ENCODE peak calls at places on chromosomes 13 and 19, in five cellular contexts. H, L, W, J and A are unnamed samples.
A peak's percentile ranks its signal among the peaks of the same experiment; 100 is the strongest.

GRCh38 chr13:46172531-46172991 is 9.4 kb downstream of the LCP1 start:
- DNase-seq in W (no peak), L (no peak), J (no peak), H (no peak), A (no peak)

GRCh38 chr19:38693380-38694223 is 46.2 kb downstream of the ACTN4 start:
- DNase-seq in L (no peak), J (peak; percentile 78), H (peak; percentile 59), W (peak; percentile 88), A (peak; percentile 87)

GRCh38 chr13:30869491-30869890 is 36.6 kb upstream of the MEDAG start:
- DNase-seq in W (no peak), J (no peak), L (no peak), H (peak; percentile 77), A (no peak)

GRCh38 chr13:50448535-50448981 is 394.9 kb downstream of the DLEU7 start:
- DNase-seq in J (no peak), H (no peak), L (no peak), W (no peak), A (no peak)

GRCh38 chr19:35757231-35757748 is 461 bp upstream of the HSPB6 start:
- DNase-seq in W (no peak), L (peak; percentile 56), J (no peak), H (peak; percentile 98), A (peak; percentile 66)

GRCh38 chr19:49109051-49109450 is 5.1 kb upstream of the LIN7B start:
- DNase-seq in W (no peak), L (no peak), J (no peak), H (no peak), A (no peak)

GRCh38 chr13:44826586-44827350 is 162.5 kb downstream of the NUFIP1 start:
- DNase-seq in H (no peak), L (no peak), J (no peak), W (no peak), A (no peak)

GRCh38 chr13:102376314-102376713 is 25.5 kb downstream of the FGF14 start:
- DNase-seq in W (no peak), H (no peak), J (no peak), L (no peak), A (peak; percentile 45)

GRCh38 chr19:29831041-29831548 is 19.3 kb downstream of the CCNE1 start:
- DNase-seq in H (no peak), J (no peak), L (no peak), W (peak; percentile 66), A (no peak)

GRCh38 chr13:81929988-81930387 is 1589.1 kb upstream of the SPRY2 start:
- DNase-seq in J (peak; percentile 25), W (no peak), L (no peak), H (peak; percentile 14), A (peak; percentile 61)

GRCh38 chr13:67726979-67727378 is 496.8 kb upstream of the PCDH9 start:
- DNase-seq in L (no peak), W (peak; percentile 3), H (no peak), J (no peak), A (no peak)

GRCh38 chr19:47723573-47723923 is 10.3 kb downstream of the EHD2 start:
- DNase-seq in W (peak; percentile 58), H (peak; percentile 93), J (no peak), L (no peak), A (no peak)

GRCh38 chr19:34662919-34663318 is 14.0 kb downstream of the SCGB2B2 start:
- DNase-seq in H (no peak), L (peak; percentile 31), W (no peak), J (peak; percentile 72), A (peak; percentile 53)

GRCh38 chr13:27678306-27679040 is 56.8 kb downstream of the POLR1D start:
- DNase-seq in L (peak; percentile 8), H (no peak), W (peak; percentile 7), J (peak; percentile 42), A (no peak)

GRCh38 chr19:53538378-53539109 is 599 bp downstream of the ZNF331 start:
- DNase-seq in L (no peak), H (no peak), W (peak; percentile 12), J (peak; percentile 33), A (peak; percentile 11)

GRCh38 chr19:49544154-49544553 is 16.4 kb downstream of the RCN3 start:
- DNase-seq in J (no peak), W (no peak), H (no peak), L (no peak), A (no peak)

GRCh38 chr19:49556412-49557398 is 23.7 kb downstream of the NOSIP start:
- DNase-seq in L (no peak), W (no peak), H (no peak), J (peak; percentile 92), A (peak; percentile 18)

GRCh38 chr19:3149526-3150505 is 14.0 kb downstream of the GNA15 start:
- DNase-seq in L (no peak), J (no peak), W (no peak), H (no peak), A (peak; percentile 29)
- H2AFZ ChIP-seq in L (no peak overlapping the region), J (no peak overlapping the region), W (no peak overlapping the region), H (no peak overlapping the region), A (peak overlapping the region; percentile 76)

GRCh38 chr19:54727562-54727961 is 3.3 kb downstream of the KIR3DL3 start:
- DNase-seq in L (no peak), J (no peak), W (no peak), H (no peak), A (no peak)
- H3K9me3 ChIP-seq in L (no peaks in the 10 kb centered on the region), J (peaks cover 89% of the 10 kb centered on the region), W (no peaks in the 10 kb centered on the region), H (no peaks in the 10 kb centered on the region), A (peaks cover 6% of the 10 kb centered on the region)

DNA sequence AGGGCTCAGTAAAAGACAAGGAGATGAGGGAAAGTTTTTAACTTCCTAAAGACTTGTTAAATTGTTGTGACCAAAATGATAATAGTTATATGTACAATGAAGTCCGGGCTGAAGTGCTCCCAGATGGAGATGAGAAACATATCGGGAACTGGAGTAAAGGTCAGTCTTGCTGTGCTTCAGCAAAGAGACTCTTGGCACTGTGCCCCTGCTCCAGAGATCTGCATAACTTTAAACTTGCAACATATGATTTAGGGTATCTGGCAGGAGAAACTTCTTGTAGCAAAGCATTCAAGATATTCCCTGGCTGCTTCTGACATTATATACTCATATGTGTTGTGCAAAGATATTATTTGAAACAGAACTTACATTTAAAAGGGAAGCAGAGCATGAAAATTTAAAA is 786.6 kb upstream of the SLITRK6 start:
- DNase-seq in J (no peak), H (peak; percentile 99), L (no peak), W (no peak), A (no peak)
- H2AFZ ChIP-seq in J (no peak overlapping the region), H (no peak overlapping the region), L (no peak overlapping the region), W (no peak overlapping the region), A (no peak overlapping the region)

GRCh38 chr13:19090495-19090894 is 91.1 kb downstream of the TUBA3C start:
- DNase-seq in J (no peak), L (no peak), W (no peak), H (no peak), A (no peak)
- H3K9me3 ChIP-seq in J (peaks cover 89% of the 10 kb centered on the region), L (no peaks in the 10 kb centered on the region), W (no peaks in the 10 kb centered on the region), H (no peaks in the 10 kb centered on the region), A (peaks cover 10% of the 10 kb centered on the region)

DNA sequence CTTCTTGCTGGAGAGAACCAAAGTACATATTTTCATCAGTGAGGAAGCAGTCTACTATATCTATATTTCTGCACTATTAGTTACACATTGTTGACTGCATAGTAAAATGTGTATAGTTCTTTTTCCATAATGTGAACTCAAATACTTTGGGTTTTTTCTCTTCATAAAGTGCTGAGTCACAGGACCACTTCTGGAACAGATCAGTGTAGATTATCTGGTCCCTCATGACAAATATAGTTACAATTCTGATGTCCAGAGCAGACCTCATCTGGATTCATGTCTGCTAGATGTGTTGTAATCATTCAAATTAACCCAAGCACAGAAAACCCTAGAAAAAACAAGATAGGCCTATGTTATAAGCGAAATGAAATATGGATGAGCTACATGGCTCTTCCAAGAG is 171.4 kb downstream of the SUCLA2 start:
- DNase-seq in W (no peak), J (no peak), H (no peak), L (no peak), A (no peak)
- H2AFZ ChIP-seq in W (no peak overlapping the region), J (no peak overlapping the region), H (no peak overlapping the region), L (no peak overlapping the region), A (no peak overlapping the region)

GRCh38 chr19:9296336-9296735 is 13.3 kb downstream of the ZNF699 start:
- DNase-seq in H (no peak), W (no peak), J (no peak), L (no peak), A (no peak)
- H3K9me3 ChIP-seq in H (peaks cover 2% of the 10 kb centered on the region), W (peaks cover 56% of the 10 kb centered on the region), J (peaks cover 82% of the 10 kb centered on the region), L (peaks cover 1% of the 10 kb centered on the region), A (peaks cover 36% of the 10 kb centered on the region)

GRCh38 chr19:1102407-1103106 is 1.2 kb upstream of the GPX4 start:
- DNase-seq in L (no peak), J (no peak), H (peak; percentile 100), W (peak; percentile 84), A (no peak)
- H2AFZ ChIP-seq in L (no peak overlapping the region), J (no peak overlapping the region), H (no peak overlapping the region), W (no peak overlapping the region), A (no peak overlapping the region)